ENCODE peak calls at places on chromosomes 13 and 19, in four cellular contexts. T is dorsolateral prefrontal cortex, M is progenitor cell of endocrine pancreas, Y is endodermal cell. L is an unnamed sample.

GRCh38 chr13:24148414-24149305 is 11.9 kb upstream of the SPATA13 start:
- DNase-seq in T (no peak), M (no peak), Y (peak), L (no peak)

GRCh38 chr13:23667750-23668149 is 97.5 kb downstream of the TNFRSF19 start:
- DNase-seq in T (no peak), M (no peak), Y (no peak), L (no peak)

GRCh38 chr13:45718063-45718462 is 15.9 kb downstream of the CBY2 start:
- DNase-seq in T (no peak), M (no peak), Y (peak), L (no peak)

GRCh38 chr13:112445411-112446271 is 69.5 kb downstream of the SPACA7 start:
- DNase-seq in T (no peak), M (no peak), Y (peak), L (no peak)

GRCh38 chr19:50607874-50608785 is 31.6 kb downstream of the SYT3 start:
- DNase-seq in T (peak), M (peak), Y (peak), L (peak)

GRCh38 chr19:50431343-50432220 is 1.1 kb upstream of the MYBPC2 start:
- DNase-seq in T (peak), M (peak), Y (peak), L (peak)

GRCh38 chr19:9673912-9674668 is 810 bp downstream of the ZNF562 start:
- DNase-seq in T (no peak), M (no peak), Y (no peak), L (no peak)

GRCh38 chr19:7985481-7985911 is 19.9 kb downstream of the ELAVL1 start:
- DNase-seq in T (peak), M (no peak), Y (no peak), L (no peak)

GRCh38 chr19:7112675-7113074 is 43.2 kb downstream of the ZNF557 start:
- DNase-seq in T (no peak), M (no peak), Y (no peak), L (no peak)

GRCh38 chr19:29323972-29324680 is 111.2 kb upstream of the UQCRFS1 start:
- DNase-seq in T (no peak), M (no peak), Y (no peak), L (no peak)

GRCh38 chr19:14476663-14477401 is 1.7 kb upstream of the PTGER1 start:
- DNase-seq in T (no peak), M (no peak), Y (peak), L (no peak)

GRCh38 chr19:37304190-37304883 is 66.6 kb upstream of the ZNF527 start:
- DNase-seq in T (peak), M (peak), Y (peak), L (peak)

GRCh38 chr19:20565321-20566018 is at the start of gene ZNF737:
- DNase-seq in T (peak), M (peak), Y (peak), L (peak)

GRCh38 chr19:1287622-1288527 is 2.2 kb downstream of the EFNA2 start:
- DNase-seq in T (no peak), M (no peak), Y (no peak), L (no peak)

GRCh38 chr13:49549289-49549688 is 36.1 kb downstream of the RCBTB1 start:
- DNase-seq in T (no peak), M (no peak), Y (peak), L (no peak)
- TF ChIP-seq CTCF in T (no peak), M (no peak), Y (peak), L (peak)

DNA sequence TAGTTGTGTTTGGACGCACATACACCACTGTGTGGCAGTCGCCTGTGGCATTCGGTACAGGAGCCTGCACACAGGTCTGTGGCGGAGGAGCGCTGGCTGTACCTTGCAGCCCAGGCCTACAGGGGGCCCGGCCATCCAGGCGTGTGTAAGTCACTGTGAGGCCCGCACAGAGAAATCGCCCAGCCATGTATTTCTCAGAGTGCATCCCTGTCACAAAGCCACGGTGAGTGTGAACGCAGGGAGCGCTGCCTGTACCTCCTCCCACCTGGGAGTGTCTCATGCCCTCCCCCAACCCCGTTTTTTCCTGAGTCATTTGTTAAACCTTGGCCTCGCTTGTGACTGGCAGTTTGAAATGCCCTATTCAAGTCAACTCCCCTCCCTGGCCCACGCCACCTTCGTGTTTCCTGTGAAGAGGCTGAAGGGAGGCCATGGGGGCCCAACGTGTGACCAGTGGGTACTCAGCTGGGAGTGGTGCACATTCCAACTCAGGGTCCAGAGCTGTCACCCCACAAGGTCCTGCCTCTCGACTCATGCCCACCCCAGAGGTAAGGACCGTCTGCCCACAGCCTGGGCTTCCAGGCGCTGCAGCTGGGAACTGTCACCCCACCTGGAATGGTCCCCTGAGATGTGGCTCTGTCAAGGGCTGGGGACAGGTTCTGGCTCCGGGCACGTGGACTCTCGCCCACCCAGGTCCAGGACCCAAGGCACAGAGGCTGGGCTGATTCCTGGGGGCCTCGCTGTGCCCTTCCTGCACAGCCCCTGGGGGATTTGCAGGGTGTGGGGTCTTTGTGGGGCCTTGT is 11.6 kb upstream of the RASA3 start:
- DNase-seq in T (peak), M (no peak), Y (peak), L (peak)
- TF ChIP-seq CTCF in T (no peak), M (peak), Y (peak), L (peak)

GRCh38 chr19:55161571-55162322 is 4.2 kb upstream of the TNNI3 start:
- DNase-seq in T (no peak), M (no peak), Y (peak), L (no peak)

GRCh38 chr19:55169136-55169535 is 2.7 kb upstream of the DNAAF3 start:
- DNase-seq in T (no peak), M (no peak), Y (no peak), L (no peak)

GRCh38 chr19:55171440-55171839 is 5.0 kb upstream of the DNAAF3 start:
- DNase-seq in T (no peak), M (no peak), Y (no peak), L (no peak)

GRCh38 chr19:55165952-55166529 is 372 bp downstream of the DNAAF3 start:
- DNase-seq in T (peak), M (peak), Y (peak), L (peak)

GRCh38 chr19:55166530-55167268 is at the start of gene DNAAF3:
- DNase-seq in T (peak), M (peak), Y (peak), L (peak)
- TF ChIP-seq CTCF in T (no peak), M (no peak), Y (no peak), L (no peak)

DNA sequence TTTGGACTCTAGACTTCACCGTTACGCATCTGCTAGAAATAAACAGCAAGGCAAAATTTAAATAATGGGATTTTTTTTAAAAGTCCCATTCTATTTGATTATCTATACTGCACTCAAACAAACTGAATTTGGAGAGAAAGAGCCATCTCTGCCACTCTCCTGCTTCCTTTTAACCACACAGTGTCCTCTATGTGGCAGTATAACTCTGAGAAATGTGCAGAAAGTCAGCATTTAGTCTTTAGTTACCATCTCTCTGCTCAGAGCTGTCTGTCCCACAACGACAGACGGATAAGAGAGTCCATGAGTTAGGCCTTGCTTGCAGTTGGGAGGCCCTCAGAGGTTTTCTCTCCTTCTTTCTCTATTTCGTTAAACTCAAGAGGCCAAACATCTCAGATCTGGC is 21.2 kb downstream of the CCNA1 start:
- DNase-seq in T (no peak), M (no peak), Y (no peak), L (no peak)
- TF ChIP-seq CTCF in T (peak), M (peak), Y (peak), L (no peak)

GRCh38 chr13:102970542-102970941 is 95.7 kb downstream of the SLC10A2 start:
- DNase-seq in T (no peak), M (no peak), Y (no peak), L (no peak)
- TF ChIP-seq CTCF in T (no peak), M (no peak), Y (no peak), L (no peak)

GRCh38 chr13:52743988-52744387 is 4.4 kb upstream of the CNMD start:
- DNase-seq in T (no peak), M (no peak), Y (no peak), L (no peak)
- TF ChIP-seq CTCF in T (peak), M (peak), Y (peak), L (peak)

GRCh38 chr13:69579351-69579750 is 528.3 kb upstream of the ATXN8OS start:
- DNase-seq in T (no peak), M (no peak), Y (no peak), L (no peak)
- TF ChIP-seq CTCF in T (no peak), M (peak), Y (peak), L (peak)

GRCh38 chr13:26707122-26708006 is 53.2 kb downstream of the GPR12 start:
- DNase-seq in T (no peak), M (no peak), Y (peak), L (peak)
- TF ChIP-seq CTCF in T (peak), M (peak), Y (peak), L (peak)

GRCh38 chr19:34838248-34838647 is 65.2 kb upstream of the ZNF599 start:
- DNase-seq in T (no peak), M (no peak), Y (no peak), L (no peak)
- TF ChIP-seq CTCF in T (no peak), M (no peak), Y (no peak), L (peak)

GRCh38 chr13:103883152-103883551 is 816.9 kb upstream of the SLC10A2 start:
- DNase-seq in T (peak), M (peak), Y (peak), L (peak)
- TF ChIP-seq CTCF in T (peak), M (peak), Y (peak), L (peak)

L was measured in BE2C.